ENCODE peak calls at places on chromosomes 5 and 9, in eight cellular contexts. E, A, R, O, U, C, V and J are unnamed samples.

GRCh38 chr5:134123360-134123759 is 8.9 kb downstream of the TCF7 start:
- DNase-seq in E (no peak), A (no peak), R (no peak), O (no peak), U (no peak), C (no peak), V (no peak), J (no peak)

GRCh38 chr5:142295084-142295758 is 29.6 kb downstream of the SPRY4 start:
- DNase-seq in E (no peak), A (no peak), R (no peak), O (no peak), U (no peak), C (peak), V (no peak), J (no peak)

GRCh38 chr9:1870915-1871314 is 144.2 kb upstream of the SMARCA2 start:
- DNase-seq in E (no peak), A (no peak), R (no peak), O (no peak), U (no peak), C (no peak), V (no peak), J (no peak)

GRCh38 chr9:77432053-77432452 is 216.1 kb downstream of the GNA14 start:
- DNase-seq in E (no peak), A (no peak), R (no peak), O (no peak), U (no peak), C (no peak), V (no peak), J (no peak)

GRCh38 chr5:175380701-175381100 is 63.3 kb downstream of the DRD1 start:
- DNase-seq in E (no peak), A (no peak), R (no peak), O (no peak), U (no peak), C (no peak), V (no peak), J (no peak)

GRCh38 chr5:8861764-8862163 is 684.1 kb downstream of the SEMA5A start:
- DNase-seq in E (no peak), A (no peak), R (no peak), O (no peak), U (no peak), C (no peak), V (no peak), J (no peak)

GRCh38 chr5:22023784-22024183 is 829.4 kb downstream of the CDH12 start:
- DNase-seq in E (no peak), A (no peak), R (no peak), O (no peak), U (no peak), C (no peak), V (no peak), J (no peak)

GRCh38 chr5:35404701-35405100 is 174.4 kb upstream of the PRLR start:
- DNase-seq in E (no peak), A (no peak), R (no peak), O (no peak), U (no peak), C (no peak), V (no peak), J (no peak)

GRCh38 chr9:76756273-76756650 is 8.0 kb upstream of the PCA3 start:
- DNase-seq in E (no peak), A (peak), R (no peak), O (peak), U (peak), C (peak), V (peak), J (no peak)

GRCh38 chr5:180591249-180591887 is at the start of gene SCGB3A1:
- DNase-seq in E (no peak), A (peak), R (no peak), O (no peak), U (peak), C (peak), V (no peak), J (no peak)

GRCh38 chr5:6745706-6746217 is 32.5 kb downstream of the TENT4A start:
- DNase-seq in E (peak), A (peak), R (no peak), O (peak), U (no peak), C (peak), V (peak), J (no peak)

GRCh38 chr5:108858959-108859358 is 111.3 kb downstream of the FER start:
- DNase-seq in E (no peak), A (peak), R (no peak), O (no peak), U (peak), C (no peak), V (no peak), J (no peak)

GRCh38 chr5:170633235-170634041 is 129.6 kb downstream of the KCNIP1 start:
- DNase-seq in E (no peak), A (peak), R (no peak), O (peak), U (no peak), C (peak), V (peak), J (peak)

GRCh38 chr9:93130861-93131481 is 3.1 kb downstream of the NINJ1 start:
- DNase-seq in E (no peak), A (no peak), R (no peak), O (no peak), U (no peak), C (no peak), V (no peak), J (no peak)

GRCh38 chr9:4147476-4148214 is 152.2 kb downstream of the GLIS3 start:
- DNase-seq in E (no peak), A (no peak), R (no peak), O (peak), U (no peak), C (peak), V (no peak), J (no peak)

GRCh38 chr5:57341380-57341979 is 141.1 kb downstream of the ACTBL2 start:
- DNase-seq in E (no peak), A (no peak), R (no peak), O (no peak), U (no peak), C (no peak), V (no peak), J (no peak)

GRCh38 chr9:93655621-93656425 is 79.4 kb downstream of the PHF2 start:
- DNase-seq in E (no peak), A (no peak), R (no peak), O (no peak), U (no peak), C (no peak), V (peak), J (no peak)

GRCh38 chr5:157189223-157189622 is 8.6 kb downstream of the ITK start:
- DNase-seq in E (no peak), A (no peak), R (no peak), O (no peak), U (no peak), C (no peak), V (no peak), J (no peak)

GRCh38 chr5:163564321-163564924 is 59.0 kb downstream of the MAT2B start:
- DNase-seq in E (peak), A (peak), R (peak), O (peak), U (peak), C (peak), V (peak), J (no peak)

GRCh38 chr9:70091553-70091952 is 47.9 kb downstream of the MAMDC2 start:
- DNase-seq in E (no peak), A (no peak), R (no peak), O (no peak), U (no peak), C (no peak), V (no peak), J (no peak)

GRCh38 chr9:134642385-134643181 is 980 bp downstream of the COL5A1 start:
- DNase-seq in E (no peak), A (peak), R (no peak), O (peak), U (no peak), C (peak), V (peak), J (no peak)

GRCh38 chr9:91192785-91193657 is 168.7 kb downstream of the AUH start:
- DNase-seq in E (no peak), A (peak), R (peak), O (peak), U (peak), C (peak), V (peak), J (peak)

GRCh38 chr5:128121679-128122078 is 38.1 kb downstream of the SLC12A2 start:
- DNase-seq in E (no peak), A (peak), R (no peak), O (no peak), U (no peak), C (no peak), V (no peak), J (no peak)

GRCh38 chr9:82584349-82584846 is 478.5 kb downstream of the RASEF start:
- DNase-seq in E (no peak), A (peak), R (no peak), O (no peak), U (no peak), C (no peak), V (no peak), J (no peak)

GRCh38 chr5:116557669-116558271 is 16.9 kb downstream of the SEMA6A start:
- DNase-seq in E (no peak), A (peak), R (no peak), O (peak), U (no peak), C (peak), V (peak), J (no peak)

GRCh38 chr5:142016576-142016975 is 3.7 kb upstream of the GNPDA1 start:
- DNase-seq in E (no peak), A (no peak), R (no peak), O (no peak), U (no peak), C (no peak), V (no peak), J (no peak)

GRCh38 chr5:30764704-30765103 is 428.8 kb upstream of the CDH6 start:
- DNase-seq in E (no peak), A (peak), R (no peak), O (no peak), U (no peak), C (no peak), V (no peak), J (no peak)

GRCh38 chr5:35478856-35479682 is 138.6 kb upstream of the SPEF2 start:
- DNase-seq in E (peak), A (peak), R (no peak), O (no peak), U (no peak), C (no peak), V (no peak), J (no peak)

GRCh38 chr9:113164536-113165300 is 13.9 kb downstream of the SLC31A2 start:
- DNase-seq in E (no peak), A (peak), R (no peak), O (no peak), U (no peak), C (no peak), V (no peak), J (no peak)

GRCh38 chr5:142070000-142070399 is 38.6 kb upstream of the NDFIP1 start:
- DNase-seq in E (no peak), A (no peak), R (no peak), O (peak), U (no peak), C (no peak), V (no peak), J (no peak)

GRCh38 chr5:38104497-38105230 is 153.7 kb upstream of the EGFLAM start:
- DNase-seq in E (no peak), A (no peak), R (no peak), O (no peak), U (no peak), C (peak), V (no peak), J (no peak)
- H3K27ac ChIP-seq in E (no peak), A (no peak), R (no peak), O (no peak), U (no peak), C (peak), V (no peak), J (no peak)

GRCh38 chr5:174311121-174311520 is 265.6 kb downstream of the NSG2 start:
- DNase-seq in E (no peak), A (no peak), R (no peak), O (no peak), U (no peak), C (no peak), V (no peak), J (no peak)
- H3K27ac ChIP-seq in E (no peak), A (no peak), R (no peak), O (no peak), U (no peak), C (no peak), V (no peak), J (no peak)

GRCh38 chr9:84850830-84851372 is 181.4 kb downstream of the NTRK2 start:
- DNase-seq in E (no peak), A (peak), R (no peak), O (no peak), U (no peak), C (no peak), V (no peak), J (no peak)

GRCh38 chr9:84845956-84846355 is 176.4 kb downstream of the NTRK2 start:
- DNase-seq in E (no peak), A (no peak), R (no peak), O (no peak), U (no peak), C (no peak), V (no peak), J (no peak)

GRCh38 chr9:84843175-84843824 is 173.8 kb downstream of the NTRK2 start:
- DNase-seq in E (no peak), A (no peak), R (no peak), O (no peak), U (no peak), C (no peak), V (no peak), J (no peak)

GRCh38 chr9:84849049-84849448 is 179.5 kb downstream of the NTRK2 start:
- DNase-seq in E (no peak), A (no peak), R (no peak), O (no peak), U (no peak), C (no peak), V (no peak), J (no peak)

GRCh38 chr9:84846501-84847323 is 177.2 kb downstream of the NTRK2 start:
- DNase-seq in E (no peak), A (no peak), R (no peak), O (no peak), U (no peak), C (no peak), V (no peak), J (no peak)
- H3K27ac ChIP-seq in E (no peak), A (no peak), R (no peak), O (no peak), U (no peak), C (no peak), V (no peak), J (no peak)

GRCh38 chr9:38181866-38182265 is 112.8 kb upstream of the SHB start:
- DNase-seq in E (no peak), A (peak), R (no peak), O (no peak), U (no peak), C (no peak), V (no peak), J (no peak)
- H3K27ac ChIP-seq in E (no peak), A (no peak), R (no peak), O (no peak), U (no peak), C (no peak), V (no peak), J (no peak)

DNA sequence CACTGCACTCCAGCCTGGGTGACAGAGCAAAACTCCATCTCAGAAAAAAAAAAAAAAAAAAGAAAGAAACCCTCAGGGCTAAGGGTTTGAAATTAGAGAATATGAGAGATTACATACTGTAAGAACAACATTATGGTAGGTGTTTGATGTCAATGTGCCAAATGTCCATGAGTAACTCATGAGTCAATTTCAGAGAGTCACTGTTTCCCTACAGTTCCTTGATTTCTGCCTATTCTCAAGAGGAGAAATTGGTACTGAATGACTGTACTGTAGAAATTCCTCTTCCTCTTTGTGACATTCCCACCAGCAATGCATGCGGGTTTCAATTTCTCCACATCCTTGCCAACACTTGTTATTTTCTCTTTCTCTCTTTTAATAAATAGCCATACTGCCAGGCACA is 35.2 kb downstream of the MARVELD2 start:
- DNase-seq in E (no peak), A (peak), R (no peak), O (no peak), U (no peak), C (no peak), V (no peak), J (no peak)
- H3K27ac ChIP-seq in E (no peak), A (peak), R (no peak), O (no peak), U (no peak), C (no peak), V (no peak), J (no peak)

DNA sequence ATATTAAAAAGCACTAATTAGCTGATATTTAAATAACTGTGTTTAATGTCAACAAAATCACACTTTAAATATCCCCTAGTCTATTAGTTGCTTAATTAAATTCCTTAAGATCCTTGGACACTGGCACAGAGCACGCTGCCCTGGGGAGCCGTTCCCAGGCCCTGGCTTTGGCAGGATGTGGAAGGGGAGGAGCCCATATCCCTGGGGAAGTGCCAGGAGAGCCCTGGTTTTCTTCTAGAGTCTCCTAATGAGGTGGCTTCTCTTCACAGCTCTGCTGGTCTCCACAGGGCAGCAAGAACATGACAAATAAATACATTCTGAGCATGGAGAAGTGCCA is 50.5 kb downstream of the SIL1 start:
- DNase-seq in E (no peak), A (peak), R (no peak), O (peak), U (no peak), C (no peak), V (no peak), J (no peak)
- H3K27ac ChIP-seq in E (no peak), A (peak), R (no peak), O (peak), U (no peak), C (no peak), V (no peak), J (peak)

DNA sequence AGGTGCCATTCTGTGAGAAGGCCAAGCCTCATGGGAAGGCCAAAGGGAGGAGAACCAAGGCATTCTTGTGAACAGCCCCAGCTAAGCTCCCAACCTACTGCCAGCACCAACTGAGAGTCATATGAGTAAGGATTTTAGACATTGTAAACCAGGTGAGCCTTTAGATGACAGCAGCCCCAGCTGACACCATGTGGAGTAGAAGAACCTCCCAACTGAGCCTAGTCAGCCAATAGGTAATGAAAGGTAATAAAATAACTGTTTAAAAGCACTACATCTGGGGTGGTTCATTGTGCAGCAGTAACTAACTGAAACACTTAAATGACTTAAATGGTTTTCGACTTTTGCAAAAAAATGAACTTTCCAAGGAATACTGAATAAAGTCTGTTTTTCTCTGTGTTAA is 172.6 kb upstream of the KIF2A start:
- DNase-seq in E (no peak), A (no peak), R (no peak), O (no peak), U (no peak), C (no peak), V (no peak), J (no peak)
- H3K27ac ChIP-seq in E (no peak), A (no peak), R (no peak), O (no peak), U (no peak), C (no peak), V (no peak), J (no peak)

GRCh38 chr5:178770621-178771020 is 40.2 kb upstream of the ZNF354A start:
- DNase-seq in E (no peak), A (no peak), R (no peak), O (no peak), U (no peak), C (no peak), V (no peak), J (no peak)
- H3K27ac ChIP-seq in E (no peak), A (no peak), R (no peak), O (no peak), U (no peak), C (no peak), V (no peak), J (no peak)